ENCODE peak calls at places on chromosomes 12 and 14, in four cellular contexts. W, U, J and C are unnamed samples.
A peak's percentile ranks its signal among the peaks of the same experiment; 100 is the strongest.

GRCh38 chr12:115763376-115763775 is 514.1 kb downstream of the MED13L start:
- DNase-seq in W (no peak), U (peak; percentile 77), J (no peak), C (no peak)

GRCh38 chr12:111201036-111201435 is 167.9 kb downstream of the PHETA1 start:
- DNase-seq in W (no peak), U (no peak), J (no peak), C (peak; percentile 37)

GRCh38 chr14:104135121-104135903 is 3.1 kb upstream of the KIF26A start:
- DNase-seq in W (no peak), U (no peak), J (peak; percentile 80), C (no peak)

GRCh38 chr14:23115492-23115850 is 3.6 kb downstream of the CEBPE start:
- DNase-seq in W (no peak), U (no peak), J (no peak), C (no peak)

GRCh38 chr14:45633220-45633984 is 380.4 kb upstream of the MIS18BP1 start:
- DNase-seq in W (no peak), U (no peak), J (no peak), C (no peak)

GRCh38 chr14:76346391-76347160 is 29.4 kb upstream of the ESRRB start:
- DNase-seq in W (no peak), U (peak; percentile 24), J (no peak), C (no peak)

GRCh38 chr12:25254271-25254880 is 3.6 kb upstream of the KRAS start:
- DNase-seq in W (no peak), U (no peak), J (no peak), C (no peak)

GRCh38 chr14:56487761-56488160 is 91.8 kb upstream of the TMEM260 start:
- DNase-seq in W (no peak), U (no peak), J (no peak), C (no peak)

GRCh38 chr14:67765192-67765834 is 51.1 kb downstream of the ZFYVE26 start:
- DNase-seq in W (no peak), U (no peak), J (no peak), C (no peak)

GRCh38 chr14:23722675-23723074 is 86.5 kb downstream of the DHRS2 start:
- DNase-seq in W (no peak), U (no peak), J (no peak), C (no peak)

GRCh38 chr14:76191297-76191696 is 39.6 kb downstream of the GPATCH2L start:
- DNase-seq in W (no peak), U (no peak), J (no peak), C (no peak)

GRCh38 chr12:123078114-123078465 is 72.8 kb downstream of the PITPNM2 start:
- DNase-seq in W (no peak), U (no peak), J (peak; percentile 87), C (no peak)

GRCh38 chr12:4567073-4567881 is 5.3 kb downstream of the DYRK4 start:
- DNase-seq in W (no peak), U (no peak), J (no peak), C (no peak)

GRCh38 chr14:87805315-87805723 is 187.7 kb downstream of the GALC start:
- DNase-seq in W (peak; percentile 3), U (peak; percentile 24), J (peak; percentile 72), C (no peak)

GRCh38 chr12:108784270-108784669 is 53.0 kb upstream of the CORO1C start:
- DNase-seq in W (no peak), U (no peak), J (no peak), C (no peak)

GRCh38 chr14:85688024-85688423 is 158.1 kb downstream of the FLRT2 start:
- DNase-seq in W (no peak), U (no peak), J (no peak), C (no peak)

GRCh38 chr12:127742231-127742630 is 524.7 kb upstream of the TMEM132C start:
- DNase-seq in W (no peak), U (no peak), J (no peak), C (no peak)

GRCh38 chr14:33568935-33569579 is 381.8 kb downstream of the EGLN3 start:
- DNase-seq in W (no peak), U (no peak), J (no peak), C (no peak)

GRCh38 chr14:61196792-61197191 is 84.3 kb downstream of the TMEM30B start:
- DNase-seq in W (no peak), U (no peak), J (no peak), C (no peak)

GRCh38 chr12:27385756-27386155 is 53.1 kb downstream of the BMAL2 start:
- DNase-seq in W (no peak), U (no peak), J (no peak), C (no peak)

GRCh38 chr12:96383991-96384390 is 16.2 kb downstream of the CDK17 start:
- DNase-seq in W (no peak), U (no peak), J (no peak), C (no peak)

GRCh38 chr14:32559595-32559994 is 230.5 kb downstream of the AKAP6 start:
- DNase-seq in W (no peak), U (no peak), J (no peak), C (no peak)

GRCh38 chr12:56631790-56632700 is 1.9 kb upstream of the BAZ2A start:
- DNase-seq in W (peak; percentile 72), U (no peak), J (peak; percentile 67), C (peak; percentile 60)

GRCh38 chr14:104396682-104397470 is 182.7 kb upstream of the C14orf180 start:
- DNase-seq in W (no peak), U (no peak), J (no peak), C (no peak)

GRCh38 chr14:54356172-54356571 is 40.6 kb upstream of the CDKN3 start:
- DNase-seq in W (no peak), U (peak; percentile 91), J (no peak), C (no peak)

GRCh38 chr12:87985069-87985675 is 44.0 kb downstream of the C12orf50 start:
- DNase-seq in W (no peak), U (no peak), J (no peak), C (no peak)

GRCh38 chr12:47652491-47653234 is 53.2 kb downstream of the RPAP3 start:
- DNase-seq in W (no peak), U (no peak), J (no peak), C (no peak)

GRCh38 chr14:45112886-45113772 is 21.2 kb downstream of the FKBP3 start:
- DNase-seq in W (no peak), U (no peak), J (no peak), C (no peak)

GRCh38 chr12:92070054-92070863 is 75.4 kb downstream of the BTG1 start:
- DNase-seq in W (no peak), U (no peak), J (no peak), C (no peak)

GRCh38 chr12:6192604-6193380 is 7.4 kb upstream of the CD9 start:
- DNase-seq in W (no peak), U (no peak), J (no peak), C (no peak)

GRCh38 chr14:102225386-102225785 is 79.6 kb downstream of the MOK start:
- DNase-seq in W (no peak), U (no peak), J (no peak), C (no peak)

GRCh38 chr12:50825372-50825838 is 17.3 kb upstream of the TMPRSS12 start:
- DNase-seq in W (peak; percentile 12), U (peak; percentile 48), J (no peak), C (no peak)

GRCh38 chr12:20188930-20189653 is 179.2 kb upstream of the PDE3A start:
- DNase-seq in W (no peak), U (no peak), J (no peak), C (no peak)

GRCh38 chr14:52923902-52924575 is 26.8 kb downstream of the FERMT2 start:
- DNase-seq in W (peak; percentile 13), U (no peak), J (no peak), C (no peak)
- TF ChIP-seq CTCF in W (peak; percentile 36), U (no peak), J (no peak), C (no peak)

GRCh38 chr14:65282909-65283253 is 129.6 kb upstream of the FUT8 start:
- DNase-seq in W (no peak), U (no peak), J (no peak), C (no peak)

GRCh38 chr14:65286443-65286842 is 126.1 kb upstream of the FUT8 start:
- DNase-seq in W (no peak), U (no peak), J (no peak), C (no peak)

GRCh38 chr14:65291561-65291960 is 121.0 kb upstream of the FUT8 start:
- DNase-seq in W (no peak), U (no peak), J (no peak), C (no peak)

GRCh38 chr14:65290830-65291229 is 121.7 kb upstream of the FUT8 start:
- DNase-seq in W (no peak), U (peak; percentile 31), J (no peak), C (no peak)

DNA sequence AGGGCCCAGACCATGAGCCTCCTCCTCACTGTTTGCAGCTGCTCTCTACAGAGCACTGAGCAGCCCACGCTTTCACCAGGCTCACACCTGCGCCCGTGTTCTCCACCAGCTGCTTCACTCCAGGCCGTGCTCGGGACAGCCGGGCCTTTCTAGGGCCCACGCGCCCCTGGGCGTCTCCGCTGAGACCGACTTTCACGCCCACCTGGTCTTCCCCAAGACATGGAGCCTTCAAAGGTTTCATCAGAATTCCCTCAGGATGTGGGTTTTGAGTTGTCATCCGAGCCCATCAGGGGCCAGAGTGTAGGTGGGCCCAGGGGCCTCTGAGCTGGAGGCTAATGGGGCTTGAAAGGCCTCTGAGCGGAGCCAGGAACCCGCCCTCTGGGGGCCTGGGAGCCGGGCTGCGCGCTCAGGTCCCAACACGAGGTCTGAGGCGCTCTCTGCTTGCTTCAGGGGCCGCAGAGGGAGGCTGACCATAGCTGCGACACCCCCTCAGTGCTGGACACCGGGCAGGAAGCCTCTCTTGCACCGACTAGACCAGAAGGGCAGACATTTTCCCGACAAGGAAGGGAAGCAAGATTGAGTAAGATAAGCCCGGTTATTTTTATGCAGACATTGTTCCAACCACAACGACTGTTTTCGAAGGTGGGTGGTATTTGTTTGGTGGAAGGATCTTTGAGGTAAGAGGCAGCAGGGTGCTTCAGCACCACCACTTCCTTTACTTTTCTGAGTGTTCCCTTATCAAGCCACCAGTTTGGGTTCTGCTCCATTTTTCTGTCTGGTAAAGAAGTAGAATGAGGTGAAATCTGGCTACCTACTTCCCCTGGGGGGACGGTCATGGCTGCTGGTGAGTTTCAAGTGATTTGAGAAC is 125.0 kb upstream of the FUT8 start:
- DNase-seq in W (peak; percentile 89), U (no peak), J (no peak), C (no peak)
- TF ChIP-seq CTCF in W (peak; percentile 19), U (no peak), J (no peak), C (no peak)

GRCh38 chr12:110042260-110042659 is 6.1 kb downstream of the C12orf76 start:
- DNase-seq in W (no peak), U (no peak), J (no peak), C (no peak)

GRCh38 chr12:110048242-110049027 is at the start of gene C12orf76:
- DNase-seq in W (peak; percentile 92), U (peak; percentile 98), J (peak; percentile 86), C (peak; percentile 73)

GRCh38 chr12:110050927-110051326 is 2.6 kb upstream of the C12orf76 start:
- DNase-seq in W (no peak), U (no peak), J (no peak), C (no peak)

GRCh38 chr12:110047297-110047940 is 903 bp downstream of the C12orf76 start:
- DNase-seq in W (no peak), U (no peak), J (no peak), C (no peak)

GRCh38 chr12:110046451-110047187 is 1.7 kb downstream of the C12orf76 start:
- DNase-seq in W (no peak), U (no peak), J (no peak), C (no peak)
- TF ChIP-seq CTCF in W (no peak), U (no peak), J (no peak), C (no peak)

DNA sequence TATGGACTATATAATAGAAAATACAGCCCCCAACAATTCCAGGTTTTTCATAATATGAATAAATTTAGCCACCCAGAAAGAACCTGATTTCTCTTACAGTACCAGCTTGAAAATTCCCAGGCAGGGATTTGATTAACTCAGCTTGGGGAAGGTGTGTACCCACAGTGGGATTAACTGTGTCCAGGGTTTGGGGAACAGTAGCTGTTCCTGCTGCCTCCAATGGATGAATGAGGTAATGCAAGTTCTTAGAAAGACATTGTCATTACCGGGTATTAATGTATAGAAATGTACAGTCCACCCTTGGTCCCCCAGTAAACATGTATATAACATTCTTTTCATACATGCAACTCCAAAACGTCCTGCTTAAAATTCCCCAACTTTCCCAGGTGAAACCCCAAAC is 115.6 kb downstream of the LRIG3 start:
- DNase-seq in W (no peak), U (no peak), J (no peak), C (no peak)
- TF ChIP-seq CTCF in W (peak; percentile 56), U (peak; percentile 42), J (peak; percentile 63), C (peak; percentile 31)